ENCODE peak calls at places on chromosomes 11 and 22, in ten cellular contexts. P is MG63, J is fibroblast of the aortic adventitia, F is RPMI8226, T is A172, V is AML-193, S is lower lobe of right lung, I is fibroblast of lung, N is heart right ventricle, R is NCI-H2171. Y is an unnamed sample.

GRCh38 chr22:48885919-48886305 is 941.8 kb downstream of the BRD1 start:
- DNase-seq in P (no peak), J (no peak), F (peak), T (no peak), V (no peak), S (peak), I (no peak), N (no peak), R (no peak), Y (no peak)

GRCh38 chr11:115873813-115874212 is 369.6 kb upstream of the CADM1 start:
- DNase-seq in P (no peak), J (no peak), F (peak), T (no peak), V (no peak), S (no peak), I (no peak), N (no peak), R (no peak), Y (no peak)

GRCh38 chr11:81237139-81237538 is 1496.5 kb downstream of the FAM181B start:
- DNase-seq in P (no peak), J (peak), F (peak), T (peak), V (peak), S (no peak), I (peak), N (peak), R (no peak), Y (no peak)

GRCh38 chr11:117011541-117011908 is 86.7 kb downstream of the SIK3 start:
- DNase-seq in P (peak), J (no peak), F (no peak), T (peak), V (no peak), S (no peak), I (no peak), N (no peak), R (no peak), Y (peak)

GRCh38 chr11:116192509-116193206 is 580.1 kb downstream of the BUD13 start:
- DNase-seq in P (no peak), J (no peak), F (no peak), T (no peak), V (no peak), S (no peak), I (peak), N (no peak), R (no peak), Y (no peak)

GRCh38 chr11:61328351-61328750 is 4.6 kb downstream of the DDB1 start:
- DNase-seq in P (no peak), J (no peak), F (no peak), T (no peak), V (no peak), S (no peak), I (no peak), N (no peak), R (no peak), Y (no peak)

GRCh38 chr22:45210174-45210573 is 30.5 kb downstream of the KIAA0930 start:
- DNase-seq in P (no peak), J (no peak), F (no peak), T (no peak), V (no peak), S (no peak), I (no peak), N (no peak), R (no peak), Y (no peak)

GRCh38 chr11:114166897-114167323 is 107.4 kb downstream of the ZBTB16 start:
- DNase-seq in P (peak), J (peak), F (peak), T (peak), V (peak), S (no peak), I (peak), N (no peak), R (peak), Y (peak)

GRCh38 chr22:38033522-38034277 is 23.5 kb upstream of the PICK1 start:
- DNase-seq in P (no peak), J (no peak), F (no peak), T (no peak), V (no peak), S (peak), I (no peak), N (no peak), R (peak), Y (no peak)